ENCODE peak calls at places on chromosome 1, in four cellular contexts. L is GM12878, B is K562, H is H1. G is an unnamed sample.

GRCh38 chr1:3021233-3021671 is at the start of gene ACTRT2:
- DNase-seq in H (no peak), L (no peak), B (no peak), G (no peak)

GRCh38 chr1:230309646-230310177 is 116.4 kb downstream of the PGBD5 start:
- DNase-seq in H (no peak), B (no peak), L (no peak), G (no peak)

GRCh38 chr1:227959325-227959860 is 11.7 kb upstream of the WNT9A start:
- DNase-seq in H (no peak), L (no peak), B (no peak), G (no peak)

GRCh38 chr1:44422161-44422560 is 17.1 kb downstream of the RNF220 start:
- DNase-seq in H (no peak), L (no peak), B (no peak), G (no peak)

GRCh38 chr1:53583021-53583902 is 124.1 kb downstream of the DMRTB1 start:
- DNase-seq in L (no peak), B (no peak), H (no peak), G (no peak)

GRCh38 chr1:31871703-31872102 is 55.9 kb upstream of the SPOCD1 start:
- DNase-seq in B (no peak), L (no peak), H (no peak), G (peak; percentile 34)

GRCh38 chr1:46817814-46818213 is 19.0 kb downstream of the CYP4B1 start:
- DNase-seq in H (no peak), L (no peak), B (no peak), G (no peak)

GRCh38 chr1:201405484-201405831 is 6.3 kb upstream of the LAD1 start:
- DNase-seq in B (no peak), H (no peak), L (peak; percentile 49), G (peak; percentile 77)

GRCh38 chr1:41850029-41850428 is 68.7 kb downstream of the HIVEP3 start:
- DNase-seq in H (no peak), B (no peak), L (no peak), G (no peak)

GRCh38 chr1:215583185-215583692 is 16.1 kb downstream of the KCTD3 start:
- DNase-seq in B (no peak), H (no peak), L (no peak), G (no peak)

GRCh38 chr1:192732787-192733186 is 76.1 kb upstream of the RGS2 start:
- DNase-seq in L (no peak), H (no peak), B (peak; percentile 11), G (peak; percentile 21)

GRCh38 chr1:235990376-235990795 is 74.5 kb downstream of the NID1 start:
- DNase-seq in L (no peak), B (no peak), H (no peak), G (no peak)

GRCh38 chr1:182193908-182194550 is 132.5 kb upstream of the ZNF648 start:
- DNase-seq in B (no peak), H (no peak), L (no peak), G (no peak)

GRCh38 chr1:15323989-15324866 is 77.2 kb downstream of the FHAD1 start:
- DNase-seq in B (peak; percentile 43), H (no peak), L (no peak), G (no peak)

GRCh38 chr1:86155061-86155806 is 1.3 kb downstream of the COL24A1 start:
- DNase-seq in L (no peak), B (peak; percentile 3), H (peak; percentile 68), G (no peak)

GRCh38 chr1:234961468-234962339 is 166.9 kb downstream of the TOMM20 start:
- DNase-seq in B (no peak), H (no peak), L (no peak), G (no peak)

GRCh38 chr1:16617101-16617727 is 3.9 kb upstream of the NBPF1 start:
- DNase-seq in H (peak; percentile 60), L (no peak), B (no peak), G (no peak)

GRCh38 chr1:181038399-181038873 is 4.7 kb downstream of the MR1 start:
- DNase-seq in H (peak; percentile 86), B (peak; percentile 88), L (no peak), G (peak; percentile 75)

GRCh38 chr1:64471724-64472276 is 1.9 kb downstream of the CACHD1 start:
- DNase-seq in H (no peak), L (no peak), B (no peak), G (no peak)

GRCh38 chr1:181124206-181124825 is 35.8 kb downstream of the IER5 start:
- DNase-seq in H (no peak), B (peak; percentile 49), L (no peak), G (no peak)

GRCh38 chr1:17270891-17271765 is 22.2 kb downstream of the PADI3 start:
- DNase-seq in H (no peak), B (no peak), L (no peak), G (no peak)

GRCh38 chr1:213908521-213908920 is 79.3 kb upstream of the PROX1 start:
- DNase-seq in B (no peak), H (no peak), L (no peak), G (no peak)
- TF ChIP-seq ATF2 in B (no peak), H (no peak), L (no peak), G (no peak)

DNA sequence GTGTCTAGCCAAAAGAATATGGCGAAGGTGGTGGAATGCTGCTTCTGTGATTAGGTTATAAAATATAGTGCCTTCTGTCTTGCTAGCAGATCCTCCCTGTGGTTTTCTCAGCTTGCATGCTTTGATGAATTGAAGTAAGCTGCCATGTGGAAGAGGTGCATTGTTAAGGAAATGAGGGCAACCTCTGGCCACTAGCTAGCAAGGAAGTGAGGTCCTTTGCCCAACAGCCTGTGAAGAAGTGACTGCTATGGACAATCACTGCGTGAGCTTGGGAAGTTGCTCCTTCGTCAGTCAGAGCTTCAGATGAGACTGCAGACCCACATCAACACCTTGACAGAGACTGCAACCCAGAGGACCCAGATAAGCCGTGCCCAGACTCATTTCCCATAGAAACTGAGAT is 109.4 kb downstream of the GIPC2 start:
- DNase-seq in L (no peak), B (no peak), H (no peak), G (no peak)
- TF ChIP-seq YY1 in L (no peak), B (no peak), H (peak; percentile 64), G (no peak)

DNA sequence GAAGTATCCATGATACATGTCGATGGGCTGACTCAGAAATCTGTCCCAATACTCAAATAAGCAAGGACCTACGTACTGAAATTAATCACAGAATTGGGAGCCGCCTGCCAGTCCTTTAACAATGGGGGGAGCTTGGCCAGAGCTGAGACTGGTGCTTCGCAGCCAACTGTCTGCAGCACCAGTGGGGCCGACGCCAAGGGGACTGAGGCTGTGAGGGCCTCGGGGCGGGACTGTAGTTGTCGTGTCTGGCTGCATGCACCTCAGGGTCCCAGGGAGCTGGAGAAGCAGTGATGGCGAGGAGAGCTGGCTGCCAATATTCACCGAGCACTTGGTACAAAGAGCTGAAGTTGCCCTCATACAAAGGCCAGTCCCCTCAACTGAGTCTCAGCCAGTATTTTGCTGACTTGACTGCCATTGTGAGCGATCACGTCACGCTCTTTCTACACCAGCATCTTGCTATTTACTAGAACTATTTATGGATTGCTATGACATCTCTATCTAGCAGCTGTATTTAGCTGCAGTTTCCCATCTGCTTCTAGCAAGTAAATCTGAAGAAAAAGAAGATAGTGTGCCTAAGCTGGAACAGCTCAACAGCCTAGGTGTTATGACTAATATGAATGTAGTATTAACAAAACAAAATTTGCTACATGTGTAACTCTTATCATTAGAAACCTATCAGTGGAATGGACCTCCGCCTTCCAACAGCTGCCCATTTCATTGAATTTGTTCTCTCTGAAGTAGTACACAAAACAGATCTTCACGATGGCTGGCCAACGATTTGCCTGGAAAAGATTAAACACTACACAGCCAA is 29.2 kb downstream of the EVI5 start:
- DNase-seq in L (no peak), H (no peak), B (no peak), G (no peak)
- TF ChIP-seq ATF2 in L (no peak), H (no peak), B (no peak), G (no peak)

DNA sequence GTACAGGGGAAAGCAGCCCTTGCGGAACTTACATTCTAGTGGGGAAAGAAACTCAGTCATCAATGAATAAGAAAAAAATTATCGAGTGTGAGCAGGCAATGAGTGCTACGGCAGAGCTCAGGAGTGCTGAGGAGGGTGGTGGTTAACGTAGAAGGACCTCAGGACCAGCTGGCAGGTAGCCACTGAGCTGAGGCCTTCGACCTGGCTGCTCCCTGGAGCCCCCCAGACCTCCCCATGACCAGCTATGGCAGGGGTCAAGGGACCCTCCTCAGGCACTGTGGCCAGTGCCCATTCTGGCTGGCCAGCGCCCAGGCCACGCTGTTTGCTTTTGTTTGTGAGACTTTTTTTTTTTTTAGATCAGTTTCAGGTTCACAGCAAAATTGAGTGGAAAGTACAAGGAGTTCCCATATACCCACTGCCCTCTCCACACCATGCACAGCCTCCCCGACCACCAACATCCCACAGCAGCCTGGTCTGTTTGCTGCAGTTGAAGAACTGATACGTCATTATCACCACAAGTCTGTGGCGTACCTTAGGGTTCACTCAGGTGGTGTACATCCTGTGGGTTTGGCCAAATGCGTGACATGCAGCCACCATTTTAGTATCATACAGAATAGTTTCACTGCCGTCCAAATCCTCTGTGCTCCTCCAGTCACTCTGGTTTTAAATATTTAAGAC is 11.8 kb upstream of the TTC22 start:
- DNase-seq in L (peak; percentile 42), H (peak; percentile 44), B (no peak), G (no peak)
- TF ChIP-seq YY1 in L (peak; percentile 62), H (no peak), B (no peak), G (no peak)

GRCh38 chr1:153526132-153526543 is 9.7 kb downstream of the S100A6 start:
- DNase-seq in L (no peak), B (peak; percentile 62), H (no peak), G (peak; percentile 42)
- TF ChIP-seq ATF2 in L (no peak), B (no peak), H (no peak), G (no peak)

G was measured in HepG2.